ENCODE peak calls at places on chromosomes 12 and 14, in five cellular contexts. D is GDM1; Q is GM04503; W is lung; T is stimulated activated CD4-positive, alpha-beta T cell treated with anti-CD3 and anti-CD28 coated beads, Interleukin-4, amount 100 ng/mL, for 4 hours. S is an unnamed sample.

GRCh38 chr14:101732128-101732527 is 29.4 kb upstream of the PPP2R5C start:
- DNase-seq in Q (no peak), D (no peak), T (no peak), W (no peak), S (no peak)

GRCh38 chr14:68753696-68754095 is 39.2 kb downstream of the ZFP36L1 start:
- DNase-seq in T (no peak), Q (peak; percentile 57), D (no peak), W (no peak), S (peak; percentile 46)

GRCh38 chr14:95064734-95065133 is 92.6 kb downstream of the DICER1 start:
- DNase-seq in D (no peak), W (no peak), T (no peak), Q (no peak), S (no peak)

GRCh38 chr12:32742133-32742532 is 13.6 kb downstream of the YARS2 start:
- DNase-seq in W (no peak), Q (no peak), T (no peak), D (no peak), S (no peak)

GRCh38 chr14:80465541-80466220 is 254.4 kb upstream of the DIO2 start:
- DNase-seq in T (no peak), Q (no peak), D (no peak), W (no peak), S (no peak)

GRCh38 chr14:34693228-34693939 is 21.0 kb downstream of the CFL2 start:
- DNase-seq in T (peak; percentile 17), D (no peak), W (peak; percentile 52), Q (no peak), S (no peak)

GRCh38 chr12:104182144-104182543 is 33.4 kb upstream of the TXNRD1 start:
- DNase-seq in W (peak; percentile 57), T (no peak), Q (peak; percentile 89), D (no peak), S (peak; percentile 89)

GRCh38 chr12:26058308-26058707 is 66.5 kb downstream of the BHLHE41 start:
- DNase-seq in D (no peak), Q (no peak), T (no peak), W (no peak), S (no peak)

GRCh38 chr12:52079576-52080402 is at the start of gene SMIM41:
- DNase-seq in T (no peak), W (no peak), D (no peak), Q (no peak), S (no peak)

GRCh38 chr12:62250671-62251608 is 9.3 kb upstream of the USP15 start:
- DNase-seq in D (no peak), Q (no peak), W (no peak), T (no peak), S (no peak)

GRCh38 chr12:12927211-12928079 is 24.5 kb downstream of the GPRC5D start:
- DNase-seq in D (no peak), T (peak; percentile 2), W (peak; percentile 90), Q (no peak), S (no peak)

GRCh38 chr14:102605026-102605425 is 12.6 kb downstream of the RCOR1 start:
- DNase-seq in D (no peak), Q (no peak), T (no peak), W (peak; percentile 37), S (no peak)

GRCh38 chr14:68639518-68640292 is 153.2 kb downstream of the ZFP36L1 start:
- DNase-seq in T (no peak), D (no peak), W (no peak), Q (no peak), S (no peak)

GRCh38 chr12:93624595-93625294 is 52.3 kb downstream of the SOCS2 start:
- DNase-seq in Q (peak; percentile 97), D (no peak), T (no peak), W (peak; percentile 3), S (peak; percentile 93)

GRCh38 chr14:58639842-58640484 is 2.2 kb downstream of the DACT1 start:
- DNase-seq in T (no peak), Q (peak; percentile 74), W (peak; percentile 44), D (peak; percentile 39), S (peak; percentile 91)

GRCh38 chr14:49971156-49972141 is 78.6 kb downstream of the ARF6 start:
- DNase-seq in W (no peak), Q (no peak), T (no peak), D (peak; percentile 53), S (no peak)

GRCh38 chr12:124655317-124656213 is 88.2 kb upstream of the NCOR2 start:
- DNase-seq in W (peak; percentile 61), D (peak; percentile 61), Q (peak; percentile 62), T (no peak), S (no peak)

GRCh38 chr12:32362892-32363291 is 36.5 kb upstream of the FGD4 start:
- DNase-seq in D (no peak), Q (no peak), T (no peak), W (no peak), S (no peak)

GRCh38 chr12:22360772-22361171 is 26.3 kb upstream of the ST8SIA1 start:
- DNase-seq in Q (no peak), D (peak; percentile 34), W (no peak), T (no peak), S (no peak)

GRCh38 chr14:75987201-75987970 is 1.8 kb downstream of the IFT43 start:
- DNase-seq in T (no peak), W (no peak), Q (no peak), D (no peak), S (no peak)

GRCh38 chr12:124411953-124412645 is 117.2 kb downstream of the RFLNA start:
- DNase-seq in T (no peak), Q (no peak), D (no peak), W (no peak), S (no peak)

GRCh38 chr14:104383931-104384775 is 195.4 kb upstream of the C14orf180 start:
- DNase-seq in D (no peak), Q (no peak), T (no peak), W (no peak), S (no peak)

GRCh38 chr14:91926131-91926890 is 21.2 kb downstream of the FBLN5 start:
- DNase-seq in Q (no peak), D (no peak), W (no peak), T (no peak), S (no peak)

GRCh38 chr12:17108877-17109520 is 503.0 kb upstream of the LMO3 start:
- DNase-seq in T (no peak), D (no peak), Q (no peak), W (no peak), S (no peak)

GRCh38 chr12:131761638-131762037 is 50.7 kb downstream of the SFSWAP start:
- DNase-seq in W (no peak), Q (no peak), D (no peak), T (no peak), S (no peak)

S was measured in AG09309.